ENCODE peak calls at places on chromosomes 5 and 9, in nine cellular contexts. D is H9; Z is stimulated activated CD8-positive, alpha-beta memory T cell treated with anti-CD3 and anti-CD28 coated beads, Interleukin-4, amount 100 ng/mL, for 24 hours; M is ELR; C is mesenteric fat pad; N is GM12891; I is KBM-7; U is HAP-1; H is D341Med. W is an unnamed sample.

GRCh38 chr5:80884851-80885697 is 75.1 kb upstream of the RASGRF2 start:
- DNase-seq in D (no peak), Z (no peak), M (peak; percentile 70), C (no peak), N (no peak), I (no peak), U (no peak), H (no peak), W (no peak)

GRCh38 chr9:87381746-87382145 is 115.9 kb upstream of the DAPK1 start:
- DNase-seq in D (no peak), Z (no peak), M (no peak), C (no peak), N (no peak), I (no peak), U (no peak), H (no peak), W (no peak)

GRCh38 chr5:177490992-177491391 is 6.4 kb downstream of the PDLIM7 start:
- DNase-seq in D (no peak), Z (no peak), M (no peak), C (no peak), N (no peak), I (no peak), U (no peak), H (no peak), W (no peak)

GRCh38 chr9:135864447-135865049 is 42.8 kb downstream of the CAMSAP1 start:
- DNase-seq in D (peak; percentile 74), Z (peak; percentile 62), M (peak; percentile 67), C (no peak), N (peak; percentile 64), I (peak; percentile 58), U (peak; percentile 35), H (peak; percentile 82), W (no peak)

GRCh38 chr5:126192226-126192625 is 231.0 kb upstream of the GRAMD2B start:
- DNase-seq in D (no peak), Z (no peak), M (no peak), C (no peak), N (no peak), I (no peak), U (no peak), H (no peak), W (no peak)

GRCh38 chr9:34139477-34140146 is 13.1 kb upstream of the DCAF12 start:
- DNase-seq in D (no peak), Z (no peak), M (peak; percentile 66), C (no peak), N (no peak), I (peak; percentile 63), U (no peak), H (peak; percentile 55), W (no peak)

GRCh38 chr5:126503602-126504104 is 80.4 kb downstream of the GRAMD2B start:
- DNase-seq in D (no peak), Z (no peak), M (no peak), C (no peak), N (no peak), I (no peak), U (no peak), H (no peak), W (no peak)

GRCh38 chr5:157516016-157516415 is 56.0 kb downstream of the NIPAL4 start:
- DNase-seq in D (no peak), Z (no peak), M (peak; percentile 96), C (no peak), N (no peak), I (no peak), U (no peak), H (no peak), W (no peak)

GRCh38 chr9:5052858-5053257 is 67.8 kb downstream of the JAK2 start:
- DNase-seq in D (no peak), Z (no peak), M (peak; percentile 28), C (no peak), N (no peak), I (no peak), U (no peak), H (no peak), W (no peak)

GRCh38 chr9:94301577-94301976 is 26.9 kb downstream of the NUTM2F start:
- DNase-seq in D (no peak), Z (no peak), M (no peak), C (no peak), N (no peak), I (no peak), U (no peak), H (no peak), W (no peak)

GRCh38 chr5:111379391-111379816 is 132.9 kb downstream of the STARD4 start:
- DNase-seq in D (no peak), Z (no peak), M (no peak), C (no peak), N (no peak), I (no peak), U (no peak), H (no peak), W (no peak)

GRCh38 chr5:138824924-138825863 is 49.9 kb downstream of the LRRTM2 start:
- DNase-seq in D (no peak), Z (no peak), M (peak; percentile 66), C (no peak), N (peak; percentile 20), I (peak; percentile 29), U (no peak), H (peak; percentile 41), W (no peak)

GRCh38 chr9:30673132-30673531 is 1711.3 kb upstream of the ACO1 start:
- DNase-seq in D (no peak), Z (no peak), M (no peak), C (no peak), N (no peak), I (no peak), U (no peak), H (no peak), W (no peak)

GRCh38 chr9:19378154-19378553 is 1.9 kb downstream of the RPS6 start:
- DNase-seq in D (no peak), Z (no peak), M (peak; percentile 11), C (no peak), N (no peak), I (no peak), U (no peak), H (no peak), W (no peak)

GRCh38 chr5:1352231-1352825 is 7.4 kb upstream of the CLPTM1L start:
- DNase-seq in D (no peak), Z (no peak), M (no peak), C (no peak), N (no peak), I (no peak), U (no peak), H (no peak), W (no peak)

GRCh38 chr9:89309608-89310485 is 1.1 kb upstream of the CKS2 start:
- DNase-seq in D (no peak), Z (no peak), M (peak; percentile 24), C (no peak), N (no peak), I (no peak), U (peak; percentile 32), H (no peak), W (no peak)

GRCh38 chr5:180127682-180128670 is 56.4 kb upstream of the RNF130 start:
- DNase-seq in D (peak; percentile 34), Z (no peak), M (no peak), C (peak; percentile 81), N (no peak), I (no peak), U (no peak), H (peak; percentile 26), W (no peak)

GRCh38 chr9:91360551-91361293 is 996 bp downstream of the AUH start:
- DNase-seq in D (no peak), Z (no peak), M (peak; percentile 20), C (no peak), N (no peak), I (peak; percentile 26), U (peak; percentile 93), H (no peak), W (no peak)

GRCh38 chr5:177241768-177242167 is 61.8 kb downstream of the RAB24 start:
- DNase-seq in D (no peak), Z (no peak), M (peak; percentile 74), C (no peak), N (no peak), I (no peak), U (no peak), H (no peak), W (no peak)

GRCh38 chr5:86837610-86838009 is 219.9 kb downstream of the COX7C start:
- DNase-seq in D (no peak), Z (no peak), M (peak; percentile 17), C (no peak), N (no peak), I (no peak), U (no peak), H (no peak), W (no peak)

GRCh38 chr9:74951725-74952151 is 974 bp downstream of the C9orf40 start:
- DNase-seq in D (peak; percentile 46), Z (peak; percentile 20), M (peak; percentile 54), C (no peak), N (no peak), I (peak; percentile 47), U (no peak), H (peak; percentile 65), W (peak; percentile 35)

GRCh38 chr5:64680289-64680688 is 10.0 kb upstream of the SHISAL2B start:
- DNase-seq in D (peak; percentile 56), Z (no peak), M (peak; percentile 39), C (no peak), N (no peak), I (no peak), U (no peak), H (peak; percentile 34), W (no peak)

GRCh38 chr9:89605181-89606048 is 603 bp downstream of the GADD45G start:
- DNase-seq in D (peak; percentile 44), Z (peak; percentile 47), M (peak; percentile 8), C (peak; percentile 90), N (no peak), I (peak; percentile 12), U (peak; percentile 33), H (no peak), W (no peak)

GRCh38 chr9:35203531-35203930 is 41.7 kb downstream of the UNC13B start:
- DNase-seq in D (no peak), Z (no peak), M (no peak), C (no peak), N (no peak), I (no peak), U (no peak), H (no peak), W (no peak)

GRCh38 chr9:81631213-81631745 is 58.1 kb downstream of the TLE1 start:
- DNase-seq in D (no peak), Z (no peak), M (no peak), C (no peak), N (no peak), I (no peak), U (no peak), H (no peak), W (no peak)

GRCh38 chr9:95912773-95913172 is 37.3 kb downstream of the ERCC6L2 start:
- DNase-seq in D (no peak), Z (no peak), M (no peak), C (no peak), N (no peak), I (no peak), U (no peak), H (no peak), W (no peak)

GRCh38 chr5:174229640-174230350 is 184.3 kb downstream of the NSG2 start:
- DNase-seq in D (no peak), Z (no peak), M (peak; percentile 23), C (no peak), N (no peak), I (no peak), U (no peak), H (no peak), W (no peak)

GRCh38 chr5:133066045-133066444 is 14.2 kb downstream of the HSPA4 start:
- DNase-seq in D (no peak), Z (no peak), M (no peak), C (no peak), N (no peak), I (no peak), U (no peak), H (no peak), W (no peak)

GRCh38 chr5:135478938-135479337 is 26.8 kb upstream of the TIFAB start:
- DNase-seq in D (no peak), Z (no peak), M (no peak), C (peak; percentile 59), N (no peak), I (no peak), U (no peak), H (peak; percentile 80), W (no peak)

GRCh38 chr5:134585966-134586365 is 46.7 kb downstream of the SAR1B start:
- DNase-seq in D (peak; percentile 21), Z (no peak), M (no peak), C (peak; percentile 59), N (no peak), I (no peak), U (no peak), H (no peak), W (no peak)

GRCh38 chr5:150438873-150439546 is 10.5 kb downstream of the RPS14 start:
- DNase-seq in D (peak; percentile 79), Z (no peak), M (peak; percentile 66), C (no peak), N (no peak), I (peak; percentile 45), U (no peak), H (peak; percentile 64), W (no peak)